ENCODE peak calls at places on chromosomes 7 and 10, in seven cellular contexts. One of them, this sample, is unnamed.

GRCh38 chr10:70866424-70866823 is 21.9 kb downstream of the PCBD1 start:
- DNase-seq in prostate gland: no peak
- DNase-seq in CD8-positive, alpha-beta T cell: no peak
- DNase-seq in cardiac muscle cell: peak; percentile 21
- DNase-seq in HCT116: no peak
- DNase-seq in OCI-LY7: no peak
- DNase-seq in heart left ventricle: no peak
- DNase-seq in this sample: no peak

GRCh38 chr10:103053659-103054581 is 135.8 kb downstream of the CNNM2 start:
- DNase-seq in OCI-LY7: no peak
- DNase-seq in HCT116: no peak
- DNase-seq in cardiac muscle cell: peak; percentile 86
- DNase-seq in heart left ventricle: peak; percentile 64
- DNase-seq in CD8-positive, alpha-beta T cell: peak; percentile 67
- DNase-seq in prostate gland: peak; percentile 43
- DNase-seq in this sample: no peak

GRCh38 chr10:125027889-125028288 is 86.0 kb downstream of the ZRANB1 start:
- DNase-seq in prostate gland: no peak
- DNase-seq in HCT116: no peak
- DNase-seq in CD8-positive, alpha-beta T cell: no peak
- DNase-seq in OCI-LY7: no peak
- DNase-seq in cardiac muscle cell: no peak
- DNase-seq in heart left ventricle: no peak
- DNase-seq in this sample: no peak

GRCh38 chr7:33979807-33980355 is 74.5 kb downstream of the BMPER start:
- DNase-seq in heart left ventricle: no peak
- DNase-seq in HCT116: no peak
- DNase-seq in CD8-positive, alpha-beta T cell: no peak
- DNase-seq in OCI-LY7: no peak
- DNase-seq in cardiac muscle cell: peak; percentile 75
- DNase-seq in prostate gland: no peak
- DNase-seq in this sample: no peak

GRCh38 chr10:121823993-121824463 is 103.8 kb downstream of the ATE1 start:
- DNase-seq in OCI-LY7: peak; percentile 63
- DNase-seq in heart left ventricle: no peak
- DNase-seq in cardiac muscle cell: peak; percentile 62
- DNase-seq in HCT116: peak; percentile 36
- DNase-seq in prostate gland: no peak
- DNase-seq in CD8-positive, alpha-beta T cell: no peak
- DNase-seq in this sample: no peak

GRCh38 chr10:13390604-13391522 is 42.8 kb upstream of the SEPHS1 start:
- DNase-seq in HCT116: no peak
- DNase-seq in CD8-positive, alpha-beta T cell: no peak
- DNase-seq in OCI-LY7: no peak
- DNase-seq in cardiac muscle cell: peak; percentile 21
- DNase-seq in heart left ventricle: peak; percentile 39
- DNase-seq in prostate gland: no peak
- DNase-seq in this sample: no peak

GRCh38 chr7:66236713-66237303 is 31.7 kb downstream of the TPST1 start:
- DNase-seq in CD8-positive, alpha-beta T cell: no peak
- DNase-seq in prostate gland: no peak
- DNase-seq in cardiac muscle cell: no peak
- DNase-seq in OCI-LY7: no peak
- DNase-seq in HCT116: no peak
- DNase-seq in heart left ventricle: no peak
- DNase-seq in this sample: no peak

GRCh38 chr10:132537713-132538020 is at the start of gene INPP5A:
- DNase-seq in OCI-LY7: no peak
- DNase-seq in CD8-positive, alpha-beta T cell: no peak
- DNase-seq in prostate gland: no peak
- DNase-seq in HCT116: no peak
- DNase-seq in heart left ventricle: no peak
- DNase-seq in cardiac muscle cell: no peak
- DNase-seq in this sample: no peak

GRCh38 chr7:105270117-105270516 is 118.6 kb downstream of the SRPK2 start:
- DNase-seq in prostate gland: no peak
- DNase-seq in cardiac muscle cell: no peak
- DNase-seq in OCI-LY7: no peak
- DNase-seq in CD8-positive, alpha-beta T cell: peak; percentile 28
- DNase-seq in heart left ventricle: no peak
- DNase-seq in HCT116: no peak
- DNase-seq in this sample: no peak

GRCh38 chr7:130292682-130293257 is at the start of gene CPA4:
- DNase-seq in cardiac muscle cell: peak; percentile 74
- DNase-seq in prostate gland: no peak
- DNase-seq in OCI-LY7: no peak
- DNase-seq in heart left ventricle: no peak
- DNase-seq in HCT116: peak; percentile 91
- DNase-seq in CD8-positive, alpha-beta T cell: no peak
- DNase-seq in this sample: no peak

GRCh38 chr10:111023060-111023459 is 53.8 kb upstream of the ADRA2A start:
- DNase-seq in CD8-positive, alpha-beta T cell: no peak
- DNase-seq in prostate gland: no peak
- DNase-seq in heart left ventricle: no peak
- DNase-seq in OCI-LY7: no peak
- DNase-seq in cardiac muscle cell: no peak
- DNase-seq in HCT116: no peak
- DNase-seq in this sample: no peak

GRCh38 chr10:19970707-19971106 is 154.5 kb downstream of the PLXDC2 start:
- DNase-seq in heart left ventricle: no peak
- DNase-seq in CD8-positive, alpha-beta T cell: no peak
- DNase-seq in prostate gland: no peak
- DNase-seq in HCT116: no peak
- DNase-seq in cardiac muscle cell: peak; percentile 56
- DNase-seq in OCI-LY7: no peak
- DNase-seq in this sample: no peak

GRCh38 chr10:77844713-77845454 is 81.7 kb downstream of the DLG5 start:
- DNase-seq in cardiac muscle cell: peak; percentile 76
- DNase-seq in HCT116: peak; percentile 38
- DNase-seq in OCI-LY7: no peak
- DNase-seq in CD8-positive, alpha-beta T cell: no peak
- DNase-seq in heart left ventricle: no peak
- DNase-seq in prostate gland: peak; percentile 79
- DNase-seq in this sample: no peak

GRCh38 chr10:49500420-49500819 is 38.5 kb downstream of the ERCC6 start:
- DNase-seq in cardiac muscle cell: no peak
- DNase-seq in prostate gland: no peak
- DNase-seq in HCT116: no peak
- DNase-seq in CD8-positive, alpha-beta T cell: no peak
- DNase-seq in OCI-LY7: no peak
- DNase-seq in heart left ventricle: no peak
- DNase-seq in this sample: no peak

GRCh38 chr10:11684717-11685645 is 57.2 kb upstream of the ECHDC3 start:
- DNase-seq in CD8-positive, alpha-beta T cell: peak; percentile 79
- DNase-seq in prostate gland: peak; percentile 88
- DNase-seq in heart left ventricle: peak; percentile 68
- DNase-seq in cardiac muscle cell: peak; percentile 83
- DNase-seq in OCI-LY7: peak; percentile 96
- DNase-seq in HCT116: peak; percentile 96
- DNase-seq in this sample: no peak

GRCh38 chr10:11685787-11686218 is 56.4 kb upstream of the ECHDC3 start:
- DNase-seq in OCI-LY7: peak; percentile 92
- DNase-seq in HCT116: peak; percentile 78
- DNase-seq in cardiac muscle cell: peak; percentile 73
- DNase-seq in heart left ventricle: peak; percentile 64
- DNase-seq in CD8-positive, alpha-beta T cell: peak; percentile 70
- DNase-seq in prostate gland: peak; percentile 46
- DNase-seq in this sample: no peak

GRCh38 chr10:11687779-11688447 is 54.3 kb upstream of the ECHDC3 start:
- DNase-seq in HCT116: no peak
- DNase-seq in OCI-LY7: peak; percentile 67
- DNase-seq in cardiac muscle cell: no peak
- DNase-seq in prostate gland: peak; percentile 69
- DNase-seq in CD8-positive, alpha-beta T cell: no peak
- DNase-seq in heart left ventricle: no peak
- DNase-seq in this sample: no peak

GRCh38 chr10:11689945-11690736 is 52.0 kb upstream of the ECHDC3 start:
- DNase-seq in CD8-positive, alpha-beta T cell: no peak
- DNase-seq in cardiac muscle cell: no peak
- DNase-seq in OCI-LY7: no peak
- DNase-seq in prostate gland: no peak
- DNase-seq in HCT116: no peak
- DNase-seq in heart left ventricle: no peak
- DNase-seq in this sample: no peak

DNA sequence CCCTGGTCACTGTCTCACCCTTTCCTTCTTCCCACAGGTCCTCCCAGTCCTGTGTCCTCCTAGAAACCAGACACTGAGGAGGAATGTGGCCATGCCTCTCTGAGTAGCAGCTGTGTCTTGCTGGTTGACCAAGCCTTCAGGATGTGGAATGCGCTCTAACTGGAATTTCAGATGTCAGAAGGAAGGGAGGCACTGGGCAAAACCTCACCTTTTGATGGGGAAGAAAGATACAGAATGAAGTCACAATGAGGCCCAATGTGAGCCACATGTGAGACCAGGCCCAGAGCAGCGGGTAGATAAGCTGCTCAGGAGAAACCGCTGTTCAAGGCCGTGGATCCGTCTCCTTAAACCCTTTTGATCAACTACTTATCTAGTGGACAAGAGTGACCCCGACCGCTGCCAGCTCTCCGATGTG is 54.8 kb upstream of the ECHDC3 start:
- DNase-seq in HCT116: peak; percentile 32
- DNase-seq in heart left ventricle: no peak
- DNase-seq in prostate gland: no peak
- DNase-seq in CD8-positive, alpha-beta T cell: no peak
- DNase-seq in OCI-LY7: no peak
- DNase-seq in cardiac muscle cell: no peak
- DNase-seq in this sample: no peak
- H3K27ac ChIP-seq in HCT116: peak overlapping the region; percentile 33
- H3K27ac ChIP-seq in heart left ventricle: no peak overlapping the region
- H3K27ac ChIP-seq in prostate gland: no peak overlapping the region
- H3K27ac ChIP-seq in CD8-positive, alpha-beta T cell: no peak overlapping the region
- H3K27ac ChIP-seq in OCI-LY7: peak overlapping the region; percentile 100
- H3K27ac ChIP-seq in cardiac muscle cell: no peak overlapping the region
- H3K27ac ChIP-seq in this sample: no peak overlapping the region

GRCh38 chr10:5601826-5602225 is 64.6 kb downstream of the ASB13 start:
- DNase-seq in CD8-positive, alpha-beta T cell: no peak
- DNase-seq in heart left ventricle: no peak
- DNase-seq in prostate gland: no peak
- DNase-seq in HCT116: no peak
- DNase-seq in cardiac muscle cell: peak; percentile 50
- DNase-seq in OCI-LY7: no peak
- DNase-seq in this sample: no peak
- H3K27ac ChIP-seq in CD8-positive, alpha-beta T cell: no peak overlapping the region
- H3K27ac ChIP-seq in heart left ventricle: no peak overlapping the region
- H3K27ac ChIP-seq in prostate gland: no peak overlapping the region
- H3K27ac ChIP-seq in HCT116: no peak overlapping the region
- H3K27ac ChIP-seq in cardiac muscle cell: no peak overlapping the region
- H3K27ac ChIP-seq in OCI-LY7: no peak overlapping the region
- H3K27ac ChIP-seq in this sample: no peak overlapping the region

GRCh38 chr7:76392531-76393115 is 16.9 kb downstream of the SSC4D start:
- DNase-seq in cardiac muscle cell: no peak
- DNase-seq in HCT116: no peak
- DNase-seq in prostate gland: no peak
- DNase-seq in heart left ventricle: no peak
- DNase-seq in CD8-positive, alpha-beta T cell: no peak
- DNase-seq in OCI-LY7: no peak
- DNase-seq in this sample: no peak
- H3K27ac ChIP-seq in cardiac muscle cell: no peak overlapping the region
- H3K27ac ChIP-seq in HCT116: peak overlapping the region; percentile 76
- H3K27ac ChIP-seq in prostate gland: peak overlapping the region; percentile 80
- H3K27ac ChIP-seq in heart left ventricle: peak overlapping the region; percentile 83
- H3K27ac ChIP-seq in CD8-positive, alpha-beta T cell: peak overlapping the region; percentile 69
- H3K27ac ChIP-seq in OCI-LY7: no peak overlapping the region
- H3K27ac ChIP-seq in this sample: peak overlapping the region; percentile 97

DNA sequence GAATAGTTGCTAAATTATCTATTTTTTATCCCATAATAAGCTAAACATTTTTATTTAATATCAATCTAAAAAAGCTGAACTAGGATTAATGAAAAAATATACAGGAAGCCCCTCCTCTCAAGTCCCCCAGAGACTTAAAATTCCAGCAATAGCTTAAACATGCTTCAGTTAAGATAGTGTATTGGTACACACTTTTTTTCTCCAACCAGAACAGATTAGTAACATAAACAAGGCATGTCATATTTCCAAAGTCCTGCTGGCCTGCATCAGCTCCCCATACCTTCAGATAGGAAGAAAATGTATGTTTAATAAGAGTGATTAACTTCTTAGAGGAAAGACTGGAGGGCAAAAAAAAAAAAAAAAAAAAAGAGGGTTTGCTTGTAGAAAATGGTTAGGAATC is 7.1 kb downstream of the TBX20 start:
- DNase-seq in heart left ventricle: no peak
- DNase-seq in OCI-LY7: no peak
- DNase-seq in prostate gland: no peak
- DNase-seq in CD8-positive, alpha-beta T cell: no peak
- DNase-seq in cardiac muscle cell: peak; percentile 77
- DNase-seq in HCT116: no peak
- DNase-seq in this sample: no peak
- H3K27ac ChIP-seq in heart left ventricle: peak overlapping the region; percentile 24
- H3K27ac ChIP-seq in OCI-LY7: no peak overlapping the region
- H3K27ac ChIP-seq in prostate gland: no peak overlapping the region
- H3K27ac ChIP-seq in CD8-positive, alpha-beta T cell: no peak overlapping the region
- H3K27ac ChIP-seq in cardiac muscle cell: peak overlapping the region; percentile 64
- H3K27ac ChIP-seq in HCT116: no peak overlapping the region
- H3K27ac ChIP-seq in this sample: no peak overlapping the region

This sample was measured in caudate nucleus.